ENCODE peak calls at places on chromosomes 2 and 18, in four cellular contexts. S, A, G and U are unnamed samples.

GRCh38 chr2:237235383-237236095 is 149.8 kb downstream of the COPS8 start:
- DNase-seq in S (no peak), A (no peak), G (no peak), U (no peak)

GRCh38 chr2:219489315-219489714 is 9.4 kb upstream of the GMPPA start:
- DNase-seq in S (no peak), A (no peak), G (no peak), U (no peak)

GRCh38 chr18:23721711-23722479 is 32.6 kb downstream of the LAMA3 start:
- DNase-seq in S (no peak), A (no peak), G (no peak), U (no peak)

GRCh38 chr2:177187631-177188312 is 24.8 kb upstream of the HNRNPA3 start:
- DNase-seq in S (no peak), A (no peak), G (peak), U (no peak)

GRCh38 chr2:190628651-190629378 is 20.1 kb upstream of the NAB1 start:
- DNase-seq in S (no peak), A (no peak), G (no peak), U (no peak)

GRCh38 chr2:179298666-179299065 is 34.0 kb upstream of the SESTD1 start:
- DNase-seq in S (no peak), A (no peak), G (no peak), U (no peak)

GRCh38 chr2:46849080-46849715 is 66.4 kb downstream of the MCFD2 start:
- DNase-seq in S (no peak), A (no peak), G (no peak), U (no peak)

GRCh38 chr2:74690571-74690970 is 36.5 kb downstream of the SEMA4F start:
- DNase-seq in S (peak), A (no peak), G (peak), U (peak)

GRCh38 chr2:180979086-180979934 is 1.1 kb upstream of the UBE2E3 start:
- DNase-seq in S (no peak), A (no peak), G (no peak), U (peak)

GRCh38 chr2:2318949-2319348 is 12.1 kb downstream of the MYT1L start:
- DNase-seq in S (no peak), A (no peak), G (no peak), U (no peak)